ENCODE peak calls at places on chromosomes 6 and 20, in eight cellular contexts. K is stimulated activated CD8-positive, alpha-beta memory T cell treated with anti-CD3 and anti-CD28 coated beads, Interleukin-2, amount 100 ng/mL, for 48 hours; U is omental fat pad; Q is Ammon's horn; C is anterior cingulate cortex; I is heart left ventricle; O is breast epithelium; P is amniotic stem cell. F is an unnamed sample.

GRCh38 chr20:62120990-62121775 is 1.1 kb upstream of the LSM14B start:
- DNase-seq in C (no peak), K (no peak), Q (no peak), I (no peak), P (no peak), U (no peak), O (peak; percentile 54), F (peak; percentile 65)

GRCh38 chr20:63740501-63741353 is 1.2 kb downstream of the SLC2A4RG start:
- DNase-seq in O (peak; percentile 95), U (peak; percentile 89), Q (peak; percentile 84), C (peak; percentile 66), P (peak; percentile 54), I (peak; percentile 94), K (no peak), F (peak; percentile 74)

GRCh38 chr20:41052742-41053419 is 24.3 kb downstream of the TOP1 start:
- DNase-seq in P (no peak), U (no peak), C (no peak), I (no peak), K (no peak), O (no peak), Q (no peak), F (no peak)

GRCh38 chr20:59019217-59019616 is at the start of gene TUBB1:
- DNase-seq in O (no peak), Q (no peak), I (no peak), P (no peak), C (no peak), U (no peak), K (no peak), F (no peak)

GRCh38 chr6:74991573-74992332 is 214.1 kb downstream of the COL12A1 start:
- DNase-seq in Q (no peak), P (no peak), U (no peak), K (no peak), O (no peak), I (no peak), C (no peak), F (no peak)

GRCh38 chr20:17859002-17859615 is 109.5 kb downstream of the SNX5 start:
- DNase-seq in K (no peak), P (no peak), U (no peak), Q (no peak), C (no peak), O (no peak), I (no peak), F (no peak)

GRCh38 chr20:47042464-47042863 is 147.8 kb downstream of the EYA2 start:
- DNase-seq in I (no peak), C (no peak), U (no peak), K (no peak), P (no peak), Q (no peak), O (no peak), F (no peak)

GRCh38 chr6:44593539-44593944 is 206.0 kb downstream of the CDC5L start:
- DNase-seq in Q (peak; percentile 28), I (no peak), K (peak; percentile 60), U (peak; percentile 48), P (no peak), C (no peak), O (no peak), F (no peak)

GRCh38 chr6:166162599-166163342 is 4.9 kb downstream of the TBXT start:
- DNase-seq in Q (no peak), I (no peak), P (no peak), U (no peak), C (no peak), K (no peak), O (no peak), F (no peak)

GRCh38 chr6:96749891-96750290 is 87.4 kb downstream of the GPR63 start:
- DNase-seq in K (no peak), C (no peak), U (no peak), I (no peak), O (no peak), Q (no peak), P (no peak), F (no peak)

GRCh38 chr6:149055195-149055899 is 262.2 kb upstream of the TAB2 start:
- DNase-seq in I (no peak), P (no peak), K (no peak), O (no peak), Q (no peak), U (no peak), C (no peak), F (no peak)

GRCh38 chr6:139262519-139263300 is 29.1 kb downstream of the TXLNB start:
- DNase-seq in P (no peak), U (no peak), I (no peak), O (no peak), K (no peak), Q (no peak), C (no peak), F (no peak)

GRCh38 chr6:36985963-36986703 is at the start of gene MTCH1:
- DNase-seq in I (peak; percentile 94), Q (peak; percentile 94), K (peak; percentile 78), U (peak; percentile 54), P (peak; percentile 75), C (peak; percentile 93), O (peak; percentile 86), F (peak; percentile 92)

F was measured in hippocampal formation.